ENCODE peak calls at places on chromosome 3, in nine cellular contexts. D, V, C, R, F, H, B, Q and T are unnamed samples.

GRCh38 chr3:69196876-69197275 is 74.5 kb upstream of the LMOD3 start:
- DNase-seq in V (no peak), Q (no peak), C (no peak), B (no peak), R (no peak), H (no peak), F (no peak), D (no peak), T (no peak)

GRCh38 chr3:196979545-196979944 is 10.9 kb upstream of the PIGZ start:
- DNase-seq in R (no peak), B (no peak), V (no peak), C (no peak), H (no peak), F (no peak), Q (peak), D (peak), T (no peak)

GRCh38 chr3:102466001-102466400 is 31.2 kb downstream of the ZPLD1 start:
- DNase-seq in B (no peak), F (no peak), D (no peak), R (no peak), V (no peak), Q (no peak), H (no peak), C (no peak), T (no peak)

GRCh38 chr3:158916111-158916510 is 114.3 kb downstream of the MFSD1 start:
- DNase-seq in C (peak), D (no peak), Q (no peak), B (no peak), R (no peak), F (no peak), H (no peak), V (no peak), T (no peak)

GRCh38 chr3:43867673-43868072 is 176.9 kb downstream of the ABHD5 start:
- DNase-seq in R (no peak), C (peak), F (no peak), V (no peak), D (no peak), H (no peak), Q (peak), B (no peak), T (no peak)

GRCh38 chr3:160641675-160642330 is 35.2 kb upstream of the ARL14 start:
- DNase-seq in Q (peak), B (no peak), V (no peak), R (no peak), D (no peak), F (no peak), H (no peak), C (no peak), T (no peak)

GRCh38 chr3:42247576-42248027 is 18.4 kb downstream of the CCK start:
- DNase-seq in H (peak), Q (peak), F (peak), D (peak), R (peak), B (no peak), C (no peak), V (peak), T (peak)

GRCh38 chr3:117814975-117815374 is 1105.4 kb downstream of the TUSC7 start:
- DNase-seq in D (no peak), V (no peak), C (no peak), R (no peak), B (no peak), F (no peak), Q (peak), H (no peak), T (no peak)

GRCh38 chr3:95334461-95334860 is 1271.6 kb downstream of the NSUN3 start:
- DNase-seq in B (no peak), R (no peak), Q (no peak), C (no peak), H (no peak), D (no peak), F (no peak), V (no peak), T (no peak)

GRCh38 chr3:169085827-169086226 is 577.7 kb downstream of the MECOM start:
- DNase-seq in V (no peak), Q (peak), R (no peak), C (no peak), H (no peak), F (no peak), D (no peak), B (no peak), T (no peak)

GRCh38 chr3:193132923-193133463 is 108.0 kb upstream of the PLAAT1 start:
- DNase-seq in B (no peak), Q (no peak), H (no peak), F (no peak), C (no peak), R (no peak), V (no peak), D (no peak), T (no peak)

GRCh38 chr3:72368331-72368975 is 479.8 kb downstream of the SHQ1 start:
- DNase-seq in C (no peak), D (no peak), R (no peak), V (no peak), H (no peak), F (no peak), Q (peak), B (no peak), T (no peak)

GRCh38 chr3:57743511-57743910 is 12.6 kb upstream of the SLMAP start:
- DNase-seq in V (no peak), H (no peak), B (no peak), D (no peak), C (no peak), F (no peak), R (no peak), Q (peak), T (no peak)